ENCODE peak calls at places on chromosome 7, in ten cellular contexts. C is cardiac muscle cell, J is NB4, T is BE2C, V is epithelial cell of esophagus, U is transverse colon, H is fibroblast of lung, N is heart right ventricle, L is foreskin fibroblast, S is astrocyte of the spinal cord. K is an unnamed sample.

GRCh38 chr7:140018125-140019043 is 44.4 kb downstream of the PARP12 start:
- DNase-seq in C (no peak), J (no peak), T (no peak), V (no peak), U (no peak), H (no peak), N (no peak), L (no peak), S (no peak), K (no peak)

GRCh38 chr7:116802144-116802747 is 60.1 kb upstream of the CAPZA2 start:
- DNase-seq in C (no peak), J (no peak), T (no peak), V (no peak), U (no peak), H (peak), N (no peak), L (peak), S (peak), K (no peak)

GRCh38 chr7:37920619-37921339 is at the start of gene EPDR1:
- DNase-seq in C (peak), J (peak), T (peak), V (peak), U (peak), H (peak), N (peak), L (peak), S (no peak), K (no peak)

GRCh38 chr7:40133561-40134427 is 628 bp downstream of the MPLKIP start:
- DNase-seq in C (no peak), J (peak), T (no peak), V (peak), U (no peak), H (peak), N (no peak), L (peak), S (peak), K (no peak)

GRCh38 chr7:1110358-1110757 is 22.4 kb downstream of the GPER1 start:
- DNase-seq in C (no peak), J (no peak), T (no peak), V (no peak), U (no peak), H (no peak), N (no peak), L (no peak), S (no peak), K (no peak)

GRCh38 chr7:150340875-150341262 is 560 bp downstream of the RARRES2 start:
- DNase-seq in C (no peak), J (no peak), T (no peak), V (no peak), U (no peak), H (no peak), N (no peak), L (no peak), S (no peak), K (no peak)

GRCh38 chr7:154503962-154504550 is 451.9 kb downstream of the DPP6 start:
- DNase-seq in C (peak), J (peak), T (no peak), V (peak), U (no peak), H (peak), N (no peak), L (peak), S (peak), K (no peak)

GRCh38 chr7:69751026-69751425 is 152.8 kb downstream of the AUTS2 start:
- DNase-seq in C (no peak), J (no peak), T (no peak), V (no peak), U (no peak), H (no peak), N (no peak), L (no peak), S (no peak), K (no peak)

GRCh38 chr7:39044489-39044888 is 66.8 kb downstream of the POU6F2 start:
- DNase-seq in C (no peak), J (no peak), T (no peak), V (no peak), U (no peak), H (no peak), N (no peak), L (no peak), S (no peak), K (no peak)

GRCh38 chr7:127638197-127638596 is 13.8 kb upstream of the SND1 start:
- DNase-seq in C (no peak), J (no peak), T (no peak), V (no peak), U (no peak), H (no peak), N (no peak), L (no peak), S (no peak), K (no peak)

GRCh38 chr7:100356416-100357068 is 1.4 kb upstream of the PILRB start:
- DNase-seq in C (no peak), J (peak), T (no peak), V (no peak), U (no peak), H (no peak), N (no peak), L (no peak), S (no peak), K (no peak)

GRCh38 chr7:129970816-129971215 is 18.1 kb upstream of the UBE2H start:
- DNase-seq in C (no peak), J (no peak), T (no peak), V (no peak), U (peak), H (no peak), N (no peak), L (no peak), S (no peak), K (no peak)

GRCh38 chr7:29564455-29565185 is 985 bp downstream of the PRR15 start:
- DNase-seq in C (peak), J (peak), T (peak), V (peak), U (peak), H (peak), N (peak), L (peak), S (peak), K (no peak)

DNA sequence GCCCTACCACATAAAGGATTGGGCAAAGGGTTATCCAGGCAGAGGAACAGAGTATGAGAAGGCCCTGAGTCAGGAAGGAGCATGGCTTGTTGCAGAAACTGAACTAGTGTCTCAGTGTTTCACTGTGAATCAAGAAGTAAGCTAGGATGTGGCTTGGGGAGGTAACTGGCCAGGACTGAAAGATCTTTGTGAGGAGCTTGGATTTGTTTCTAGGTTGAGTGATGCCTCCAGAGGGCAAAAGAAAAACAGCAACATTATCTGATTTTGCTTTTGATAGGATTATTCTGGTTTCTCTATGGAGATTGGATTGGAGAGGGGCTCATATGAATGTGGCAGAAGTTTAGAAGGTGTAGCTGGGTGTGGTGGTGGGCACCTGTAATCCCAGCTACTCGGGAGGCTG is 137.9 kb upstream of the HDAC9 start:
- DNase-seq in C (no peak), J (peak), T (no peak), V (peak), U (no peak), H (peak), N (no peak), L (peak), S (no peak), K (no peak)
- TF ChIP-seq CTCF in C (no peak), J (no peak), T (peak), V (peak), U (no peak), H (peak), N (no peak), L (peak), S (peak), K (peak)

DNA sequence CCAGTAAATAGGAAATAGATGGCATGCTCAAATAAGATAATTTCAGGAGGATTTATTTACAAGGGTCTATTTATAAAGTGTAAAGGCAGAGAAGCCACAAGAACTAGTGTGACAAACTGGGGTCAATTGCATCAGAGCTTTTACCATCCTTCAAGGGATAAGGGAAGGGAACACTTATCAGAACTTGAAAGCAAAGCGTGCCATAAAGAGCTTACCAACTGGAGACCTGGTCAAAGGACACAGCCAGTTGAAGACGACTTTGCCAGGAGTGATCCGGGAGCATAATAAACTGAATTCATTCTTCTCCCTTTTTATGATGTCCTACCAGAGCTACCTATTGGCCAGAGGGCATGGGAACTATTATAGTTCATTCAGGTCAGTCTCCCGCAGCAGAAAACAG is 3.2 kb upstream of the PPP1R3A start:
- DNase-seq in C (no peak), J (no peak), T (no peak), V (no peak), U (no peak), H (no peak), N (no peak), L (no peak), S (no peak), K (no peak)
- H3K4me3 ChIP-seq in C (no peak), J (no peak), T (no peak), V (no peak), U (no peak), H (no peak), N (no peak), L (no peak), S (no peak), K (no peak)

DNA sequence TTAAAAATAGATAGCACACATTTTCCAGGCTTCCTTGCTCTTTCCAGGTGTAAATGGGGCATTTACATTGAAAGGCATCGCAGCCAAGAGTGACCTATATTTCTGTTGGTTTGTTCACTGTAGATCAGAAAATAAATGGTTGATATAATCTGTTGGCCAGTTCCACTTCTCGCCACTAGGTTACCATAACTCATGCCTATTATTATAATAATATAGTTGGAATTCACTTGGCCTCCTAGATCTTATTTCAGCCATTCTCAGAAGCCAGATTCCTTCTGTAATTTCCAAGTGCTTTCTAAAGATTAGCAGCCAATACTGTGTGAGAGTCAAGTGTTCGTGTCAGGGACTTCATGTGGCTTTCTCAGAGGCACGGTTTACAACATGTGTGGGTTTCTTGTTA is 179.5 kb downstream of the DNAH11 start:
- DNase-seq in C (no peak), J (no peak), T (no peak), V (no peak), U (no peak), H (no peak), N (no peak), L (no peak), S (no peak), K (no peak)
- TF ChIP-seq CTCF in C (no peak), J (no peak), T (peak), V (peak), U (peak), H (no peak), N (peak), L (no peak), S (no peak), K (no peak)

GRCh38 chr7:141617280-141617679 is 66.1 kb downstream of the AGK start:
- DNase-seq in C (no peak), J (no peak), T (no peak), V (peak), U (no peak), H (no peak), N (no peak), L (peak), S (no peak), K (peak)

DNA sequence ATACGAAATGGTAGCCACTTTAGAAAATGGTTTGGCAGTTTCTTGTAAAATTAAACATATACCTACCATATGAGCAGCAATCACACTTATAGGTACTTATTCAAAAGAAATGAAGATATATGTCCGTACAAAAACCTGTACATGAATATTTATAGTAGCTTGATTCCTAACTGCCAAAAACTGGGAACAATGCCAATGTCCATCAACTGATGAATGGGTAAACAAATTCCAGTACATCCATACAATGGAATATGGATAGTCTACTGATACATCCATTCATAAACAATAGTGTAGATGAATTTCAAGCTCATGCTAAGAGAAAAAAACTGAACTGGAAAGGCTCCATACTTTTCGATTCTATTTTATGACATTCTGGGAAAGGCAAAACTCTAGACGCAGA is 68.5 kb downstream of the AGK start:
- DNase-seq in C (no peak), J (no peak), T (no peak), V (no peak), U (no peak), H (no peak), N (no peak), L (no peak), S (no peak), K (no peak)
- H3K4me3 ChIP-seq in C (no peak), J (no peak), T (no peak), V (no peak), U (no peak), H (no peak), N (no peak), L (no peak), S (no peak), K (no peak)

DNA sequence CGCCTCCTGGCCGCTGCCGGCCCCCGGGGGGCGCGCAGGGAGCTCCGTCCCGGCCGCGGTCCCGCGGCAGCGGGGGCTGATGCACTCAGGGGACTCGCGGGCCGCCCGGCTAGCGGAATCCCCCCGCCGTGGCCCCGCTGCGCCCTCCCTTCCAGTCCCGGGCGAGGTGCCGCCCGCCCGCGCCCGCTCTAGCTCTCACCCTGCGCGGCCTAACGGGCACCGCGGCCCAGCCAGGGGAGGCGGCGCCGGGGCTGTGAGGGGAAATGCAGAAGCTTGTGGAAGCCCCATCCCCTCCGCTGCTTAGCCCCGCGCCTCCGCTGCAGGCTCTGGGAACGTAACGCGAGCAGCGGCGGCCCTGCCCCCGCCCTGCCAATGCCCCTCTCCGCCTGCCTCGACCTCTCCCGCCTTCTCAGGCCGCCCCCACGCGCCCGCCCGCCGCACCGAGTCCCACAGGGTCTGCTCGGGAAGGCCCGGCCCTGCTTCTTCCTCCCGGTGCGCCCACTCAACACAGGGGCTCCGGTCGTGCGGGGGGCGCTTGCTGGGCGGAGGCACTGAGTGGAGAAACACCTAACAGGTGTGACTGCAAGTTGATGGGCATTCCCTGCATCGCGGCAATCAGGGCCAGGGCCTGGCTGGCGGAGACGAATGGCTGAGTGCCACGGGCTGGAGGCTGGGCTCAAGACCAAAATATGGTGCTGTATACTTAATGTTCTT is 383 bp upstream of the TMEM229A start:
- DNase-seq in C (peak), J (no peak), T (peak), V (no peak), U (peak), H (no peak), N (peak), L (no peak), S (no peak), K (no peak)
- TF ChIP-seq CTCF in C (no peak), J (no peak), T (no peak), V (no peak), U (no peak), H (no peak), N (no peak), L (no peak), S (no peak), K (no peak)

DNA sequence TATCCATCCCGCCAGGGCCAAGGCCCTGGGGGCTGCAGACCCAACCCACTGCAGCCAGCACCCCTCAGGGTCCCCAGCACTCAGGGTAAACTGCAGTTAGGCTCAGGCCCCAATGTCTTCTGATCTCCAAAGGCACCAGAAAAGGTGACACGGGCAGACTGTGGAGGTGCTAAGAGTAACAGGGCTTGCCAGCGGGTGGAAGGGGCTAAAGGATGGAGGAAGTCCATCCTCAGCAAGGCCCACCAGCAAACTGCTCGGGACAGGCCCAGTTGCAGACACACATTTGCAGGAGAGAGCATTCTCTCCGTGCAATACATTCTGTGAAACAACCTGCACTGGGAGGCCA is 95.6 kb upstream of the DDC start:
- DNase-seq in C (no peak), J (no peak), T (no peak), V (no peak), U (no peak), H (no peak), N (no peak), L (no peak), S (no peak), K (no peak)
- H3K4me3 ChIP-seq in C (no peak), J (no peak), T (no peak), V (no peak), U (no peak), H (no peak), N (no peak), L (no peak), S (no peak), K (no peak)

GRCh38 chr7:148630078-148630477 is 39.5 kb downstream of the C7orf33 start:
- DNase-seq in C (no peak), J (no peak), T (no peak), V (no peak), U (no peak), H (no peak), N (no peak), L (no peak), S (no peak), K (no peak)
- TF ChIP-seq CTCF in C (no peak), J (no peak), T (no peak), V (no peak), U (no peak), H (no peak), N (no peak), L (no peak), S (no peak), K (no peak)

K was measured in AG09309.